ENCODE peak calls at places on chromosomes 7 and 10, in five cellular contexts. One of them, this sample, is unnamed.

GRCh38 chr10:128287099-128287498 is 160.9 kb upstream of the MKI67 start:
- DNase-seq in choroid plexus epithelial cell: no peak
- DNase-seq in psoas muscle: no peak
- DNase-seq in SJSA1: no peak
- DNase-seq in lower lobe of right lung: no peak
- DNase-seq in this sample: no peak

GRCh38 chr7:150435390-150436073 is 14.9 kb upstream of the GIMAP8 start:
- DNase-seq in choroid plexus epithelial cell: no peak
- DNase-seq in psoas muscle: no peak
- DNase-seq in lower lobe of right lung: no peak
- DNase-seq in SJSA1: no peak
- DNase-seq in this sample: no peak

GRCh38 chr10:323651-324293 is 188.5 kb downstream of the ZMYND11 start:
- DNase-seq in lower lobe of right lung: peak; percentile 68
- DNase-seq in SJSA1: peak; percentile 87
- DNase-seq in choroid plexus epithelial cell: peak; percentile 98
- DNase-seq in psoas muscle: peak; percentile 86
- DNase-seq in this sample: peak; percentile 74

GRCh38 chr10:121644501-121644900 is 46.3 kb upstream of the FGFR2 start:
- DNase-seq in SJSA1: no peak
- DNase-seq in lower lobe of right lung: no peak
- DNase-seq in choroid plexus epithelial cell: no peak
- DNase-seq in psoas muscle: no peak
- DNase-seq in this sample: no peak

GRCh38 chr10:44477021-44477420 is 92.1 kb upstream of the CXCL12 start:
- DNase-seq in lower lobe of right lung: no peak
- DNase-seq in psoas muscle: peak; percentile 36
- DNase-seq in SJSA1: no peak
- DNase-seq in choroid plexus epithelial cell: peak; percentile 61
- DNase-seq in this sample: no peak

GRCh38 chr10:81784111-81784597 is 90.8 kb upstream of the NRG3 start:
- DNase-seq in SJSA1: no peak
- DNase-seq in lower lobe of right lung: no peak
- DNase-seq in choroid plexus epithelial cell: no peak
- DNase-seq in psoas muscle: no peak
- DNase-seq in this sample: no peak

GRCh38 chr7:35416568-35416967 is 162.7 kb upstream of the TBX20 start:
- DNase-seq in psoas muscle: no peak
- DNase-seq in choroid plexus epithelial cell: no peak
- DNase-seq in SJSA1: no peak
- DNase-seq in lower lobe of right lung: no peak
- DNase-seq in this sample: no peak

GRCh38 chr10:30378607-30379006 is 29.5 kb upstream of the MTPAP start:
- DNase-seq in choroid plexus epithelial cell: peak; percentile 39
- DNase-seq in SJSA1: no peak
- DNase-seq in lower lobe of right lung: no peak
- DNase-seq in psoas muscle: no peak
- DNase-seq in this sample: no peak

GRCh38 chr7:30887464-30887872 is 24.2 kb upstream of the AQP1 start:
- DNase-seq in SJSA1: no peak
- DNase-seq in choroid plexus epithelial cell: no peak
- DNase-seq in lower lobe of right lung: no peak
- DNase-seq in psoas muscle: no peak
- DNase-seq in this sample: peak; percentile 56

GRCh38 chr10:69048103-69048502 is 39.8 kb upstream of the SRGN start:
- DNase-seq in SJSA1: no peak
- DNase-seq in lower lobe of right lung: peak; percentile 78
- DNase-seq in choroid plexus epithelial cell: peak; percentile 53
- DNase-seq in psoas muscle: peak; percentile 32
- DNase-seq in this sample: peak; percentile 82

GRCh38 chr10:49666054-49666453 is 13.4 kb upstream of the C10orf53 start:
- DNase-seq in psoas muscle: no peak
- DNase-seq in lower lobe of right lung: no peak
- DNase-seq in choroid plexus epithelial cell: no peak
- DNase-seq in SJSA1: no peak
- DNase-seq in this sample: no peak

GRCh38 chr10:127319691-127320090 is 123.3 kb upstream of the INSYN2A start:
- DNase-seq in SJSA1: no peak
- DNase-seq in psoas muscle: no peak
- DNase-seq in lower lobe of right lung: no peak
- DNase-seq in choroid plexus epithelial cell: no peak
- DNase-seq in this sample: no peak

GRCh38 chr10:17084989-17085725 is 44.5 kb downstream of the CUBN start:
- DNase-seq in lower lobe of right lung: no peak
- DNase-seq in psoas muscle: no peak
- DNase-seq in SJSA1: no peak
- DNase-seq in choroid plexus epithelial cell: no peak
- DNase-seq in this sample: peak; percentile 48

GRCh38 chr7:29748286-29749099 is 57.8 kb upstream of the WIPF3 start:
- DNase-seq in choroid plexus epithelial cell: peak; percentile 78
- DNase-seq in psoas muscle: no peak
- DNase-seq in SJSA1: peak; percentile 21
- DNase-seq in lower lobe of right lung: no peak
- DNase-seq in this sample: no peak

GRCh38 chr10:5604946-5605345 is 61.4 kb downstream of the ASB13 start:
- DNase-seq in choroid plexus epithelial cell: no peak
- DNase-seq in SJSA1: no peak
- DNase-seq in lower lobe of right lung: peak; percentile 31
- DNase-seq in psoas muscle: no peak
- DNase-seq in this sample: no peak

GRCh38 chr10:132362151-132362611 is 30.2 kb downstream of the LRRC27 start:
- DNase-seq in lower lobe of right lung: no peak
- DNase-seq in SJSA1: no peak
- DNase-seq in choroid plexus epithelial cell: no peak
- DNase-seq in psoas muscle: no peak
- DNase-seq in this sample: no peak

GRCh38 chr10:83592337-83592935 is 546.9 kb upstream of the GHITM start:
- DNase-seq in lower lobe of right lung: no peak
- DNase-seq in psoas muscle: no peak
- DNase-seq in SJSA1: no peak
- DNase-seq in choroid plexus epithelial cell: no peak
- DNase-seq in this sample: no peak

GRCh38 chr7:100752994-100753393 is 19.6 kb downstream of the ZAN start:
- DNase-seq in SJSA1: no peak
- DNase-seq in psoas muscle: no peak
- DNase-seq in lower lobe of right lung: no peak
- DNase-seq in choroid plexus epithelial cell: no peak
- DNase-seq in this sample: no peak

GRCh38 chr7:96426027-96426426 is 104.1 kb upstream of the SLC25A13 start:
- DNase-seq in SJSA1: no peak
- DNase-seq in choroid plexus epithelial cell: peak; percentile 30
- DNase-seq in lower lobe of right lung: no peak
- DNase-seq in psoas muscle: no peak
- DNase-seq in this sample: no peak

GRCh38 chr7:155460926-155461613 is 3.1 kb downstream of the EN2 start:
- DNase-seq in choroid plexus epithelial cell: no peak
- DNase-seq in SJSA1: no peak
- DNase-seq in psoas muscle: no peak
- DNase-seq in lower lobe of right lung: no peak
- DNase-seq in this sample: no peak

GRCh38 chr10:124648738-124649137 is 95.4 kb downstream of the FAM53B start:
- DNase-seq in SJSA1: no peak
- DNase-seq in psoas muscle: peak; percentile 82
- DNase-seq in choroid plexus epithelial cell: peak; percentile 94
- DNase-seq in lower lobe of right lung: peak; percentile 74
- DNase-seq in this sample: peak; percentile 92

GRCh38 chr7:155371884-155372781 is 74.5 kb downstream of the INSIG1 start:
- DNase-seq in SJSA1: no peak
- DNase-seq in lower lobe of right lung: peak; percentile 49
- DNase-seq in choroid plexus epithelial cell: no peak
- DNase-seq in psoas muscle: no peak
- DNase-seq in this sample: no peak

GRCh38 chr7:133265821-133266220 is 12.9 kb downstream of the EXOC4 start:
- DNase-seq in SJSA1: no peak
- DNase-seq in choroid plexus epithelial cell: peak; percentile 32
- DNase-seq in psoas muscle: no peak
- DNase-seq in lower lobe of right lung: no peak
- DNase-seq in this sample: no peak

GRCh38 chr7:27143022-27143949 is at the start of gene HOXA5:
- DNase-seq in psoas muscle: peak; percentile 84
- DNase-seq in choroid plexus epithelial cell: peak; percentile 27
- DNase-seq in SJSA1: peak; percentile 77
- DNase-seq in lower lobe of right lung: no peak
- DNase-seq in this sample: peak; percentile 81

GRCh38 chr10:101831169-101831811 is 12.3 kb downstream of the KCNIP2 start:
- DNase-seq in psoas muscle: no peak
- DNase-seq in SJSA1: no peak
- DNase-seq in choroid plexus epithelial cell: no peak
- DNase-seq in lower lobe of right lung: peak; percentile 38
- DNase-seq in this sample: no peak

GRCh38 chr7:158475036-158475678 is 112.5 kb downstream of the PTPRN2 start:
- DNase-seq in choroid plexus epithelial cell: no peak
- DNase-seq in lower lobe of right lung: no peak
- DNase-seq in SJSA1: no peak
- DNase-seq in psoas muscle: no peak
- DNase-seq in this sample: no peak

GRCh38 chr7:88628363-88629085 is 131.0 kb upstream of the ZNF804B start:
- DNase-seq in SJSA1: no peak
- DNase-seq in choroid plexus epithelial cell: no peak
- DNase-seq in lower lobe of right lung: no peak
- DNase-seq in psoas muscle: no peak
- DNase-seq in this sample: no peak

GRCh38 chr7:29040570-29040906 is 82.4 kb upstream of the TRIL start:
- DNase-seq in choroid plexus epithelial cell: no peak
- DNase-seq in lower lobe of right lung: no peak
- DNase-seq in SJSA1: no peak
- DNase-seq in psoas muscle: no peak
- DNase-seq in this sample: no peak

GRCh38 chr7:104914427-104914826 is 99.6 kb upstream of the KMT2E start:
- DNase-seq in choroid plexus epithelial cell: no peak
- DNase-seq in SJSA1: no peak
- DNase-seq in psoas muscle: no peak
- DNase-seq in lower lobe of right lung: no peak
- DNase-seq in this sample: no peak

GRCh38 chr7:159088016-159088865 is 56.4 kb downstream of the VIPR2 start:
- DNase-seq in SJSA1: no peak
- DNase-seq in psoas muscle: no peak
- DNase-seq in choroid plexus epithelial cell: no peak
- DNase-seq in lower lobe of right lung: no peak
- DNase-seq in this sample: no peak

GRCh38 chr7:132112632-132113031 is 463.6 kb downstream of the PLXNA4 start:
- DNase-seq in choroid plexus epithelial cell: no peak
- DNase-seq in psoas muscle: no peak
- DNase-seq in lower lobe of right lung: no peak
- DNase-seq in SJSA1: no peak
- DNase-seq in this sample: no peak

GRCh38 chr10:37819797-37820196 is 37.6 kb downstream of the ZNF248 start:
- DNase-seq in SJSA1: no peak
- DNase-seq in choroid plexus epithelial cell: no peak
- DNase-seq in psoas muscle: no peak
- DNase-seq in lower lobe of right lung: no peak
- DNase-seq in this sample: no peak

DNA sequence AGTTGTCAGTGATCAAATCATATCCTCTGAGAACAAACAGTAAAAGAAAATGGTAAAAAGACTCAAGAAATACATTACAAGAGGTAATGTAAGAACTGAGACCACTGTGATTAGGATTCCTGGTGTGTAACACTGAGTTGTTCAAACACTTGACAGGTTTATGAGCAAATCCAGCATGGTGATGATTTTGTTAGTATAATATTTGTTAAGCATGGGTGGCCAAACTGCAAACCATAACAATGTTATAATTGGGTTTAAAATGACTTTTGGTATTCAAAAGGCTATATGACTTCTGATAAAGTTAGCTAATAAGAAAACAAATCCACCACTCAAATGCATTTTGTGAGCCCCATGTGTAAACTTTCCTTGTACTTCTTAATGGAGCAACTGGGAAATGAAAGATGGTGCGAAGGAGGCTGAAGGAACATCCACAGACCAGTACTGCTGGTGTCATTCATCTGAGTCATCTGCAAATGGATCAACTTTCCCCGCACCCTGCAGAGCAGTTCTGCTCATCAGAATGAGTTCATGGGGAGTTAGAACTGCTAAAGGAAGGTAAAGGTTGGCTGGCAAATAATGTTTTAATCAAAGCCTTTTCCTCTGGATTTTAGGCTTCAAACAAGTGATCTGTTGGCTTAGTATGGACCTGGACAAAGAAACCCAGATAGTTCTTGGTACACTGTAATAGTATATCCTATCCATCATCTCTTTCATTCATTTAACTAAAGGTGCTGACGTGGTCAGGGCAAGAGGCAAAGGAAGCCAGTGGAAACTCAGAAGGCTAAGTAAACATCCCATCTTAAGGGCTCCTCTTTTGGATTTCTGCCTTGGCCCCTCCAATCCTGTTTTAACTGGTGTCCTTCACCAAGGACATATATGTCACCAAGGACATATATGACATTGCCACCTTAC is 45.0 kb downstream of the AFAP1L2 start:
- DNase-seq in lower lobe of right lung: no peak
- DNase-seq in choroid plexus epithelial cell: peak; percentile 93
- DNase-seq in psoas muscle: no peak
- DNase-seq in SJSA1: peak; percentile 65
- DNase-seq in this sample: no peak
- H3K4me3 ChIP-seq in lower lobe of right lung: no peak overlapping the region
- H3K4me3 ChIP-seq in choroid plexus epithelial cell: no peak overlapping the region
- H3K4me3 ChIP-seq in psoas muscle: no peak overlapping the region
- H3K4me3 ChIP-seq in SJSA1: no peak overlapping the region
- H3K4me3 ChIP-seq in this sample: no peak overlapping the region

DNA sequence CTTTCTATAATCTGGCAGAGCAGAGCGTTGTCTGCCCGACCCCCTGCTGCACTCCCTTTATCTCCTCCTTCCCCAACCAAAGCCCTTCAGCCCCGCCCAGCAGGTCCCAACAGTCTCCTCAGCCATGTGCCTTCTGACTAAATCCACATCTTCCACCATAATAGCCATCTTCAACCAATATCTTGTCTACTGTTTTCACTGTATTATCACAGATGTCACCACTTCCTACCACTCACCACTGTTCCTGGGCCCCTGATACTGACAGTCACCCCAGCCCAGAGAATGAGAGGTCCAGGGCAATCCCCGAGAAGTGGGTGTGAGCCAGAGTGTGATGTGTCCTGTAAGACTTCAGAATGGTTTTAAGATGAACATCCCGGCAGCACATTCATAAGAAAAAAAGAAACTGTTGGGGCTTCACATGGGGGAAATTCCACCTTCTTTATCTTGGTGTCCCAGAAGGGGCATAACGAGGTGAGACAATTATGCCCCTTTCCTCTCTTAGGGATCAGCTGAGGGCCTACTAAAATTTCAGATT is 25.3 kb downstream of the CCDC6 start:
- DNase-seq in psoas muscle: no peak
- DNase-seq in choroid plexus epithelial cell: no peak
- DNase-seq in SJSA1: no peak
- DNase-seq in lower lobe of right lung: no peak
- DNase-seq in this sample: no peak
- H3K4me3 ChIP-seq in psoas muscle: no peak overlapping the region
- H3K4me3 ChIP-seq in choroid plexus epithelial cell: no peak overlapping the region
- H3K4me3 ChIP-seq in SJSA1: no peak overlapping the region
- H3K4me3 ChIP-seq in lower lobe of right lung: no peak overlapping the region
- H3K4me3 ChIP-seq in this sample: no peak overlapping the region

GRCh38 chr10:99521474-99522077 is 11.2 kb upstream of the NKX2-3 start:
- DNase-seq in lower lobe of right lung: no peak
- DNase-seq in choroid plexus epithelial cell: no peak
- DNase-seq in SJSA1: no peak
- DNase-seq in psoas muscle: no peak
- DNase-seq in this sample: no peak
- H3K4me3 ChIP-seq in lower lobe of right lung: no peak overlapping the region
- H3K4me3 ChIP-seq in choroid plexus epithelial cell: no peak overlapping the region
- H3K4me3 ChIP-seq in SJSA1: no peak overlapping the region
- H3K4me3 ChIP-seq in psoas muscle: peak overlapping the region; percentile 9
- H3K4me3 ChIP-seq in this sample: no peak overlapping the region

GRCh38 chr10:46270086-46270811 is 16.5 kb upstream of the ANTXRL start:
- DNase-seq in lower lobe of right lung: no peak
- DNase-seq in choroid plexus epithelial cell: no peak
- DNase-seq in SJSA1: no peak
- DNase-seq in psoas muscle: no peak
- DNase-seq in this sample: no peak
- H3K4me3 ChIP-seq in lower lobe of right lung: no peak overlapping the region
- H3K4me3 ChIP-seq in choroid plexus epithelial cell: no peak overlapping the region
- H3K4me3 ChIP-seq in SJSA1: no peak overlapping the region
- H3K4me3 ChIP-seq in psoas muscle: no peak overlapping the region
- H3K4me3 ChIP-seq in this sample: no peak overlapping the region